ENCODE peak calls at places on chromosomes 6 and 20, in nine cellular contexts. J, V, T, D, X, Q, M, H and F are unnamed samples.

GRCh38 chr6:151275566-151275965 is 35.8 kb downstream of the AKAP12 start:
- DNase-seq in J (no peak), V (no peak), T (no peak), D (no peak), X (no peak), Q (no peak), M (no peak), H (no peak), F (no peak)

GRCh38 chr20:61724376-61724775 is 341.3 kb downstream of the TAF4 start:
- DNase-seq in J (no peak), V (peak), T (no peak), D (no peak), X (no peak), Q (no peak), M (no peak), H (peak), F (no peak)

GRCh38 chr6:111486921-111487320 is 3.9 kb upstream of the REV3L start:
- DNase-seq in J (no peak), V (no peak), T (no peak), D (no peak), X (no peak), Q (no peak), M (no peak), H (no peak), F (no peak)

GRCh38 chr6:41736800-41737555 is 1.6 kb upstream of the TFEB start:
- DNase-seq in J (no peak), V (no peak), T (no peak), D (no peak), X (no peak), Q (no peak), M (no peak), H (no peak), F (no peak)

GRCh38 chr20:54231006-54231405 is 23.1 kb downstream of the PFDN4 start:
- DNase-seq in J (no peak), V (no peak), T (no peak), D (no peak), X (no peak), Q (no peak), M (no peak), H (no peak), F (no peak)

GRCh38 chr6:39296745-39297640 is 17.2 kb downstream of the KCNK17 start:
- DNase-seq in J (no peak), V (no peak), T (no peak), D (no peak), X (no peak), Q (no peak), M (no peak), H (no peak), F (no peak)

GRCh38 chr20:18645851-18646250 is 58.0 kb downstream of the DTD1 start:
- DNase-seq in J (no peak), V (peak), T (no peak), D (no peak), X (no peak), Q (no peak), M (no peak), H (no peak), F (no peak)

GRCh38 chr6:84601366-84601765 is 163.0 kb downstream of the TBX18 start:
- DNase-seq in J (no peak), V (no peak), T (no peak), D (no peak), X (no peak), Q (no peak), M (no peak), H (no peak), F (no peak)

GRCh38 chr20:44633187-44633851 is 18.2 kb downstream of the ADA start:
- DNase-seq in J (no peak), V (no peak), T (no peak), D (no peak), X (no peak), Q (no peak), M (no peak), H (no peak), F (no peak)

GRCh38 chr6:142839686-142840040 is 105.3 kb downstream of the HIVEP2 start:
- DNase-seq in J (no peak), V (no peak), T (no peak), D (no peak), X (no peak), Q (no peak), M (no peak), H (no peak), F (no peak)

GRCh38 chr6:1527098-1527497 is 82.6 kb upstream of the FOXC1 start:
- DNase-seq in J (no peak), V (peak), T (no peak), D (no peak), X (no peak), Q (peak), M (no peak), H (peak), F (no peak)

GRCh38 chr20:41428285-41428684 is 61.7 kb upstream of the EMILIN3 start:
- DNase-seq in J (peak), V (no peak), T (no peak), D (no peak), X (peak), Q (no peak), M (peak), H (no peak), F (peak)

GRCh38 chr6:1311400-1312192 is at the start of gene FOXQ1:
- DNase-seq in J (peak), V (peak), T (peak), D (peak), X (peak), Q (peak), M (peak), H (peak), F (peak)

GRCh38 chr6:167130008-167130677 is 7.2 kb downstream of the CCR6 start:
- DNase-seq in J (no peak), V (no peak), T (no peak), D (no peak), X (no peak), Q (no peak), M (no peak), H (no peak), F (no peak)

GRCh38 chr20:60715172-60715571 is 536.9 kb upstream of the CDH4 start:
- DNase-seq in J (peak), V (peak), T (no peak), D (no peak), X (no peak), Q (no peak), M (no peak), H (peak), F (no peak)

GRCh38 chr6:112311950-112312547 is 35.1 kb upstream of the RFPL4B start:
- DNase-seq in J (peak), V (peak), T (peak), D (no peak), X (no peak), Q (no peak), M (peak), H (no peak), F (no peak)

GRCh38 chr20:61662946-61663460 is 402.7 kb downstream of the TAF4 start:
- DNase-seq in J (no peak), V (no peak), T (no peak), D (no peak), X (no peak), Q (no peak), M (no peak), H (no peak), F (no peak)

GRCh38 chr6:106823732-106824351 is 150.7 kb downstream of the CD24 start:
- DNase-seq in J (no peak), V (peak), T (no peak), D (no peak), X (no peak), Q (peak), M (no peak), H (peak), F (no peak)
- H3K27ac ChIP-seq in J (no peak), V (peak), T (no peak), D (no peak), X (no peak), Q (no peak), M (no peak), H (no peak), F (no peak)

DNA sequence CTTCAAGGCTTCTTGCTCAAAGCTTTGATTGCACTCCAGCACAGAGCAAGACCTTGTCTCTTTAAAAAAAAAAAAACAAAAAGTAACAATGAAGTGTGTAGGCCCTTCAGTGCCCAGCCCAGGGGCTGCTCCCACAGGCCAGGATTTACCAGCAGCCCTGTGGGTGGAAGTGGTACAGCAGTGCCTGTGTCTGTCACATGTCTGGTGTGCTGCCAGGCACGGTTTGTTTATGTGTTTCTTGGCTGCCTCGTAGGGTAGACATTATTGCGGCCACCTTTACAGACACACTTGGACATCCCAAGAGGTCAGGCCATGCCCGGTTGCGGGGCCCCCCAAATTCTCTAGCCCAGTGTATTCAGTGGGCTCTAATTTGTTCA is 12.7 kb downstream of the DYNLRB1 start:
- DNase-seq in J (no peak), V (no peak), T (no peak), D (peak), X (no peak), Q (no peak), M (no peak), H (no peak), F (no peak)
- H3K27ac ChIP-seq in J (no peak), V (no peak), T (no peak), D (peak), X (no peak), Q (peak), M (peak), H (no peak), F (no peak)

DNA sequence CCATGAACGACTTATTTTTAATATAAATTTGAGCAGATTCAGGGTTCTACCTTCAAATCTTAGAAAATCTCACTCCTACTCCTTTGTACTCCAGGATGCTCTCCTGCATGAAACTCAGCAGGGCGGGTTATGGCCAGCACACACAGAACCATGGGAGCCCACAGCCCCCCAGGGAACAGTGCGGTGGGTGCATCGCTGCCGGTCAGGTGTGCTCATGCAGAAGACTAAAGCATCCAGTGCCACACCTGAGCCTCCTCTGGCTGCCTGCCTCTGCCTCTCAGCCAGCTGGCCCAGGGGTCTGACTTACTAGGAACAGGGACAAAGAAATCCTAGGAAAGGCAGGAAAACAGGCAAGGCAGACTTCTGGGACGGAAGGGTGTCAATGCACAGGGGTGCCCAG is 31.8 kb downstream of the EZR start:
- DNase-seq in J (no peak), V (no peak), T (no peak), D (no peak), X (no peak), Q (peak), M (no peak), H (peak), F (no peak)
- H3K27ac ChIP-seq in J (no peak), V (peak), T (no peak), D (no peak), X (no peak), Q (peak), M (peak), H (no peak), F (peak)

GRCh38 chr6:11197846-11198245 is 34.6 kb downstream of the NEDD9 start:
- DNase-seq in J (no peak), V (no peak), T (no peak), D (no peak), X (no peak), Q (no peak), M (no peak), H (peak), F (no peak)
- H3K27ac ChIP-seq in J (no peak), V (peak), T (peak), D (no peak), X (no peak), Q (no peak), M (no peak), H (no peak), F (no peak)

GRCh38 chr20:50141018-50141675 is 12.4 kb downstream of the PEDS1 start:
- DNase-seq in J (no peak), V (no peak), T (no peak), D (no peak), X (peak), Q (no peak), M (no peak), H (no peak), F (no peak)
- H3K27ac ChIP-seq in J (no peak), V (no peak), T (no peak), D (peak), X (peak), Q (no peak), M (peak), H (no peak), F (peak)

DNA sequence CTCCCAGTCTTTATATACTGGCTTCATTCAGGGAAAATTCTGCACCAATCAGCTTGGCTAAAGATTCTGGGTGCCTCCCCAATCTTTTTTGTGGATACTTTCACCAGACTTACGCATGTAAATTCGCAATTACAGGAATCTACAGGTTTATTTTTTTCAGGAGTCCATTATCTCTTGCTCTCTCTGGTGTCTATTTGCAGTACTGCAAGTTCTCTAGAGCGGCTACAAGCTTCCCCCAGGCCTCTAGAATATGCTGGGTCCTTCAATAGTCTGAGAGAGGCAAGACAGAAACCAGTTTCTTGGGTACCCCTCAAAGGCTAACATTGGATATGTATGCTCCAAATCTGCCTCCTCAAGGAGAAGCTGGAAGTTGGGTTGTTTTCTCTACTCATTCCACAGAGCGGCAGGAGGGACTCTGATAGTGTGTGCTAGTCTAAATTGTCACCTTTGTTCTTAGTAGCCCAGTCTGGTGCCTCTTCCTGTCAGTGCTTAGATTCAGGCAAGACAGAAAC is 58.5 kb downstream of the SUN5 start:
- DNase-seq in J (peak), V (peak), T (peak), D (no peak), X (no peak), Q (no peak), M (peak), H (no peak), F (no peak)
- H3K27ac ChIP-seq in J (no peak), V (no peak), T (no peak), D (no peak), X (no peak), Q (no peak), M (no peak), H (no peak), F (no peak)

DNA sequence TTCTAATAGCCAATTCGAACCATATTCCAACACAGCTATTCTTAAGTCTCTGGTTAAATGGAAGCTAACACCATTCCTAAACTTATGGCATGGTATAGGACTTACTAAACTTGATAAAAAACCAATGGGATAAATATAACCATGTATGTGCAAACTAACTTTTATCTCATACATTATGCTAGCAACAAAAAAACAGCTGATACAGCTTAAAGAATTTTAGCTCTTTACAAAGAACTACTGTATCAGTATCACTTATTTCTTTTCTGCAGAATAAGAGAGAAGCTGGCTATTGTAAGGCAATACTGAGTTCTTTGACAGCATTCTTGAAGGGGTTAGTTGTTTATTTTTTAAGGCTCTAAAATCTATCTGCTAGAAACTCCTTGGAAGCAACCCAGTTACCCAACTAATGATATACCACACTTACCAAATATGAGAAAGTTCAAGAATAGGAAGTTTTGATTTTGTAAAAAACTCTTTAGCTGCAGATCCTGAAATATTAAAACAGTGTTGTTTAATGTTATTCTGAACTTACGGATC is 44.9 kb downstream of the REPS1 start:
- DNase-seq in J (no peak), V (no peak), T (no peak), D (no peak), X (no peak), Q (no peak), M (no peak), H (no peak), F (no peak)
- H3K27ac ChIP-seq in J (no peak), V (no peak), T (no peak), D (no peak), X (no peak), Q (no peak), M (no peak), H (no peak), F (no peak)

DNA sequence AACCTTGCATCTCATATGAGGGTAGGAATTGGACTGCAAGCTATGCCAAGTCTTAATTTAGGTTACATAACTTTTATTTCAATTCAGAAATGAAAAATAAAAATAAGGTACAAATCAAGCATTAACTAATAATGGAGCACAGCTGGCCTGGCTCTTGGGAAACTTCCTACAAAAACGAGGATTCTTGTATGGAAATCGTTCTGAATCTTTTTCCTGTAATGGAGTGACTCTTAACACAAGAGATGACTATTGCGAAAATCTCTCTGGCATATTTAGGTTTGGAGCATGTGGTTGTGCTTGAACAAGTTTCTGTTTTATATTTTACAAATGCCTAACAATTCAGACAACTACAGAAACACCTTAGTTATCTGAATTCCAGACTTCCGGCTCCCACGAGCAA is 34.0 kb upstream of the PI16 start:
- DNase-seq in J (no peak), V (no peak), T (no peak), D (no peak), X (no peak), Q (no peak), M (no peak), H (no peak), F (no peak)
- H3K27ac ChIP-seq in J (no peak), V (no peak), T (no peak), D (no peak), X (no peak), Q (peak), M (no peak), H (no peak), F (no peak)

GRCh38 chr6:158943380-158944032 is 56.5 kb downstream of the RSPH3 start:
- DNase-seq in J (no peak), V (no peak), T (no peak), D (no peak), X (no peak), Q (no peak), M (no peak), H (no peak), F (no peak)
- H3K27ac ChIP-seq in J (no peak), V (no peak), T (no peak), D (no peak), X (no peak), Q (no peak), M (no peak), H (no peak), F (no peak)